ENCODE peak calls at places on chromosomes 2 and 18, in six cellular contexts. Y, S, B, O, G and R are unnamed samples.

GRCh38 chr2:142190805-142191204 is 60.0 kb upstream of the LRP1B start:
- DNase-seq in Y (no peak), B (no peak), S (no peak), O (no peak), G (peak; percentile 84), R (no peak)

GRCh38 chr2:67581751-67582150 is 184.6 kb downstream of the ETAA1 start:
- DNase-seq in S (no peak), G (no peak), Y (no peak), O (no peak), B (no peak), R (no peak)

GRCh38 chr2:64789466-64790320 is 136.0 kb upstream of the SERTAD2 start:
- DNase-seq in Y (no peak), B (no peak), O (no peak), G (no peak), S (no peak), R (no peak)

GRCh38 chr2:9126540-9126939 is 80.1 kb upstream of the ASAP2 start:
- DNase-seq in S (no peak), G (no peak), B (no peak), Y (no peak), O (no peak), R (no peak)

GRCh38 chr2:201630577-201630976 is 12.7 kb downstream of the TMEM237 start:
- DNase-seq in Y (no peak), O (no peak), S (no peak), B (no peak), G (no peak), R (no peak)

GRCh38 chr18:49018553-49018943 is 67.8 kb upstream of the SMAD7 start:
- DNase-seq in Y (no peak), O (no peak), S (peak; percentile 15), B (no peak), G (no peak), R (no peak)

GRCh38 chr2:108594132-108594981 is 60.1 kb downstream of the LIMS1 start:
- DNase-seq in S (no peak), Y (peak; percentile 62), O (no peak), G (peak; percentile 91), B (no peak), R (no peak)

GRCh38 chr18:29912351-29912750 is 1130.2 kb downstream of the DSC3 start:
- DNase-seq in S (no peak), G (no peak), Y (no peak), O (no peak), B (no peak), R (no peak)

GRCh38 chr2:152542344-152542994 is 174.8 kb downstream of the PRPF40A start:
- DNase-seq in G (no peak), B (no peak), Y (no peak), O (no peak), S (no peak), R (no peak)

GRCh38 chr2:204072443-204073324 is 136.1 kb downstream of the ICOS start:
- DNase-seq in Y (peak; percentile 21), G (peak; percentile 38), O (peak; percentile 38), S (peak; percentile 16), B (peak; percentile 49), R (no peak)

GRCh38 chr18:7945882-7946281 is 378.8 kb downstream of the PTPRM start:
- DNase-seq in S (no peak), Y (no peak), B (no peak), G (peak; percentile 89), O (no peak), R (no peak)

GRCh38 chr2:102059151-102059550 is 67.4 kb downstream of the IL1R2 start:
- DNase-seq in B (no peak), O (no peak), S (no peak), Y (no peak), G (no peak), R (no peak)

GRCh38 chr2:45813003-45813601 is 161.6 kb downstream of the PRKCE start:
- DNase-seq in Y (no peak), B (no peak), G (peak; percentile 98), O (no peak), S (peak; percentile 56), R (no peak)

GRCh38 chr2:133579295-133579694 is 11.0 kb upstream of the NCKAP5 start:
- DNase-seq in S (no peak), G (peak; percentile 93), Y (no peak), B (no peak), O (no peak), R (no peak)

GRCh38 chr2:140586379-140586778 is 1544.4 kb downstream of the LRP1B start:
- DNase-seq in S (peak; percentile 21), B (no peak), Y (peak; percentile 45), O (no peak), G (peak; percentile 42), R (no peak)

GRCh38 chr2:127381762-127382161 is 6.0 kb downstream of the MAP3K2 start:
- DNase-seq in G (peak; percentile 30), Y (no peak), O (no peak), S (no peak), B (no peak), R (no peak)

GRCh38 chr18:49342690-49343089 is 117.8 kb downstream of the DYM start:
- DNase-seq in S (no peak), O (no peak), Y (no peak), G (no peak), B (no peak), R (no peak)

GRCh38 chr2:120516323-120517314 is 170.7 kb downstream of the INHBB start:
- DNase-seq in B (no peak), Y (no peak), G (no peak), S (no peak), O (no peak), R (no peak)

GRCh38 chr2:163043201-163043600 is 204.6 kb upstream of the KCNH7 start:
- DNase-seq in Y (no peak), O (no peak), B (no peak), S (no peak), G (no peak), R (no peak)

GRCh38 chr2:240383871-240384700 is 51.4 kb upstream of the GPC1 start:
- DNase-seq in S (no peak), B (no peak), Y (no peak), G (no peak), O (no peak), R (no peak)

GRCh38 chr2:98703738-98704137 is 27.2 kb downstream of the MGAT4A start:
- DNase-seq in G (no peak), O (no peak), S (no peak), B (no peak), Y (no peak), R (no peak)

GRCh38 chr2:98705333-98705617 is 25.7 kb downstream of the MGAT4A start:
- DNase-seq in O (no peak), S (no peak), B (no peak), G (no peak), Y (no peak), R (no peak)

GRCh38 chr2:98702127-98702802 is 28.7 kb downstream of the MGAT4A start:
- DNase-seq in O (no peak), S (peak; percentile 16), G (peak; percentile 43), B (no peak), Y (no peak), R (no peak)

GRCh38 chr2:98702896-98703620 is 27.9 kb downstream of the MGAT4A start:
- DNase-seq in B (no peak), G (peak; percentile 63), S (no peak), O (no peak), Y (no peak), R (peak; percentile 76)

GRCh38 chr2:98704499-98705332 is 26.2 kb downstream of the MGAT4A start:
- DNase-seq in Y (no peak), O (no peak), B (no peak), S (no peak), G (no peak), R (no peak)
- TF ChIP-seq POLR2AphosphoS5 in Y (no peak), O (no peak), B (no peak), S (no peak), G (no peak), R (no peak)

DNA sequence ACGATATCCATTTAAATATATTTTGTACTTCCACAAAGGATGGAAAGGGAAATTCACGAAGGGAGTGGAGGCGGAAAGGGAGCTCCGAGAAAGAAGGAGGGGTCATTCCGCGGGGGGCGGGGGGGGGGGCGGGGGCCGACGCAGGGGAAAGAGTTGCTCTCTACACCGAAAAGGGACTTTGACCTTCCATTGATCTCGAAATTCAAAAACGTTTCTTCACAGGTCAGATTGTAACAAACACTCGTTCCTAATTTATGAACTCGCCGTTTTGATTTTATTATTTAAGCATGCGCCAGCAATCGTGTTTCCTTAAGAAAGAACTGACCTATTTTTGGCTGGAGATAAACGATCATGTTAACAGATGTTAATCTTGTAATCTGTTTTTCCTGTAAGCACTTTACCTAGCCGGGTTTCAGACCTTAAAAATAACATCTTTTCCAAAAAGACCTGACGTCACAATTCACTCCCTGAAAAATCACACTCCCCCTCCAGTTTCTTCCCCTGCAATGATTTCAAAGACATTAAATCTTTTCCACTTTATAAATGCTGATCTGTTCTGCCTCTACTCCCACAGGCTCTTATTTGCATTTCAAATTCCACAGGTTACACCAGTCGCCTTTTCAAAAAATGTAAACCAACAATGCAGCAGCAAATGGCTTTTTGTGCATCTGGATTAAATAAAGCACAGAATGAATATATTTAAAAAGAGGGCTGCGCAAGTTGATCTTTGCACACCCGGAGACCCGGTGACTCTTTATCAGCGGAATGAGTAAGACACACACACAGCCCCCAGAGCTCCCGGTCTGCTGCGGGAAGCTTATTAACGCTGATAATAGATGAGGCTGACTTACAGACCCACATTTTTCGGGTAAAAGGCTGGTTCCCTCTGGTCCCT is 1.6 kb downstream of the ZNF516 start:
- DNase-seq in Y (no peak), S (peak; percentile 33), G (peak; percentile 51), O (no peak), B (peak; percentile 23), R (peak; percentile 80)
- H3K9ac ChIP-seq in Y (peak overlapping the region; percentile 72), S (peak overlapping the region; percentile 53), G (peak overlapping the region; percentile 71), O (no peak overlapping the region), B (no peak overlapping the region), R (peak overlapping the region; percentile 69)

GRCh38 chr18:812123-812672 is at the start of gene YES1:
- DNase-seq in B (peak; percentile 96), S (peak; percentile 89), G (peak; percentile 82), O (no peak), Y (peak; percentile 35), R (no peak)
- TF ChIP-seq POLR2AphosphoS5 in B (no peak), S (peak; percentile 39), G (peak; percentile 65), O (no peak), Y (peak; percentile 74), R (peak; percentile 18)

DNA sequence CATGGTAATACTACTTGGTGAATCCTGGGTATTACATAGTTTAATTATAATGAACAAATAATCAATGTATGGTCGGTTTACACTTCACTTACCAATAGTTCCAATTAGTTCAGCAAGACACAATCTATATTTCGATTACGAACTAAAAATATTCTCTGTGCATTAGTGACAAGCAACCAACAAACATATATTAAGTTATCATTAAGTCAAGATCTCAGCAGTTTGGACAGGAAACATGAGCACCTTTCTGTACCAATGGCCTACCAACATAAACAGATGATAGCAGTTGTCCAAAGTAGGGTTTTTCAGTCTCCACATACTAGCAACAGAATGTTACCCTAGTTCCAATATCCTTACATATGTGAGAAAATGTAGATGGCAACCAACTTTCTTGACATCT is 32.8 kb downstream of the RTN4 start:
- DNase-seq in O (no peak), G (no peak), S (no peak), Y (no peak), B (no peak), R (no peak)
- H3K9ac ChIP-seq in O (no peak overlapping the region), G (no peak overlapping the region), S (no peak overlapping the region), Y (no peak overlapping the region), B (no peak overlapping the region), R (no peak overlapping the region)

GRCh38 chr18:55228191-55228590 is 268.9 kb upstream of the CCDC68 start:
- DNase-seq in O (no peak), S (no peak), G (no peak), B (no peak), Y (no peak), R (no peak)
- TF ChIP-seq POLR2AphosphoS5 in O (no peak), S (no peak), G (no peak), B (no peak), Y (no peak), R (no peak)